ENCODE peak calls at places on chromosome 19, in eight cellular contexts. One of them, this sample, is unnamed.

GRCh38 chr19:44575116-44575700 is 38.2 kb upstream of the IGSF23 start:
- DNase-seq in uterus: no peak
- DNase-seq in cardiac muscle cell: no peak
- DNase-seq in CD8-positive, alpha-beta T cell: no peak
- DNase-seq in astrocyte: no peak
- DNase-seq in keratinocyte: no peak
- DNase-seq in fibroblast of lung: no peak
- DNase-seq in right lobe of liver: no peak
- DNase-seq in this sample: no peak

GRCh38 chr19:10646781-10647180 is 7.4 kb upstream of the ILF3 start:
- DNase-seq in cardiac muscle cell: no peak
- DNase-seq in fibroblast of lung: no peak
- DNase-seq in right lobe of liver: no peak
- DNase-seq in CD8-positive, alpha-beta T cell: no peak
- DNase-seq in uterus: no peak
- DNase-seq in keratinocyte: no peak
- DNase-seq in astrocyte: no peak
- DNase-seq in this sample: no peak

GRCh38 chr19:8302357-8302691 is 5.8 kb downstream of the CD320 start:
- DNase-seq in cardiac muscle cell: no peak
- DNase-seq in keratinocyte: no peak
- DNase-seq in right lobe of liver: peak; percentile 57
- DNase-seq in astrocyte: no peak
- DNase-seq in CD8-positive, alpha-beta T cell: no peak
- DNase-seq in fibroblast of lung: no peak
- DNase-seq in uterus: peak; percentile 11
- DNase-seq in this sample: no peak

GRCh38 chr19:35714601-35715354 is 3.0 kb upstream of the KMT2B start:
- DNase-seq in cardiac muscle cell: no peak
- DNase-seq in astrocyte: no peak
- DNase-seq in keratinocyte: no peak
- DNase-seq in CD8-positive, alpha-beta T cell: no peak
- DNase-seq in uterus: no peak
- DNase-seq in fibroblast of lung: no peak
- DNase-seq in right lobe of liver: no peak
- DNase-seq in this sample: no peak

GRCh38 chr19:53008061-53008778 is 5.5 kb upstream of the ERVV-1 start:
- DNase-seq in astrocyte: no peak
- DNase-seq in right lobe of liver: no peak
- DNase-seq in CD8-positive, alpha-beta T cell: no peak
- DNase-seq in uterus: no peak
- DNase-seq in fibroblast of lung: no peak
- DNase-seq in cardiac muscle cell: no peak
- DNase-seq in keratinocyte: no peak
- DNase-seq in this sample: no peak

GRCh38 chr19:18437481-18438330 is at the start of gene ISYNA1:
- DNase-seq in cardiac muscle cell: peak; percentile 75
- DNase-seq in right lobe of liver: no peak
- DNase-seq in CD8-positive, alpha-beta T cell: peak; percentile 40
- DNase-seq in uterus: peak; percentile 71
- DNase-seq in keratinocyte: no peak
- DNase-seq in fibroblast of lung: peak; percentile 58
- DNase-seq in astrocyte: no peak
- DNase-seq in this sample: no peak

GRCh38 chr19:8525401-8525684 is 11.4 kb upstream of the ZNF414 start:
- DNase-seq in keratinocyte: no peak
- DNase-seq in uterus: no peak
- DNase-seq in astrocyte: no peak
- DNase-seq in right lobe of liver: no peak
- DNase-seq in CD8-positive, alpha-beta T cell: no peak
- DNase-seq in cardiac muscle cell: no peak
- DNase-seq in fibroblast of lung: no peak
- DNase-seq in this sample: no peak

GRCh38 chr19:37217533-37217854 is 520 bp upstream of the ZNF383 start:
- DNase-seq in uterus: no peak
- DNase-seq in cardiac muscle cell: no peak
- DNase-seq in right lobe of liver: no peak
- DNase-seq in astrocyte: no peak
- DNase-seq in keratinocyte: no peak
- DNase-seq in fibroblast of lung: no peak
- DNase-seq in CD8-positive, alpha-beta T cell: no peak
- DNase-seq in this sample: no peak

GRCh38 chr19:10292206-10292788 is 2.5 kb downstream of the ICAM5 start:
- DNase-seq in CD8-positive, alpha-beta T cell: peak; percentile 57
- DNase-seq in right lobe of liver: peak; percentile 89
- DNase-seq in keratinocyte: no peak
- DNase-seq in astrocyte: no peak
- DNase-seq in cardiac muscle cell: peak; percentile 95
- DNase-seq in fibroblast of lung: no peak
- DNase-seq in uterus: peak; percentile 53
- DNase-seq in this sample: peak; percentile 53

GRCh38 chr19:5818594-5818993 is 13.7 kb downstream of the NRTN start:
- DNase-seq in cardiac muscle cell: no peak
- DNase-seq in uterus: no peak
- DNase-seq in fibroblast of lung: no peak
- DNase-seq in keratinocyte: no peak
- DNase-seq in right lobe of liver: no peak
- DNase-seq in astrocyte: no peak
- DNase-seq in CD8-positive, alpha-beta T cell: no peak
- DNase-seq in this sample: no peak

GRCh38 chr19:49335784-49336481 is 727 bp downstream of the CD37 start:
- DNase-seq in astrocyte: no peak
- DNase-seq in fibroblast of lung: no peak
- DNase-seq in uterus: no peak
- DNase-seq in keratinocyte: no peak
- DNase-seq in cardiac muscle cell: no peak
- DNase-seq in right lobe of liver: no peak
- DNase-seq in CD8-positive, alpha-beta T cell: no peak
- DNase-seq in this sample: peak; percentile 42

GRCh38 chr19:3963458-3964255 is 7.2 kb downstream of the DAPK3 start:
- DNase-seq in keratinocyte: no peak
- DNase-seq in CD8-positive, alpha-beta T cell: no peak
- DNase-seq in uterus: no peak
- DNase-seq in cardiac muscle cell: no peak
- DNase-seq in astrocyte: no peak
- DNase-seq in fibroblast of lung: no peak
- DNase-seq in right lobe of liver: no peak
- DNase-seq in this sample: no peak

GRCh38 chr19:50384685-50385535 is 763 bp downstream of the POLD1 start:
- DNase-seq in astrocyte: peak; percentile 38
- DNase-seq in cardiac muscle cell: peak; percentile 11
- DNase-seq in uterus: no peak
- DNase-seq in CD8-positive, alpha-beta T cell: no peak
- DNase-seq in fibroblast of lung: peak; percentile 48
- DNase-seq in right lobe of liver: no peak
- DNase-seq in keratinocyte: no peak
- DNase-seq in this sample: no peak

GRCh38 chr19:3555653-3556422 is 1.5 kb downstream of the MFSD12 start:
- DNase-seq in fibroblast of lung: no peak
- DNase-seq in astrocyte: no peak
- DNase-seq in uterus: no peak
- DNase-seq in right lobe of liver: no peak
- DNase-seq in keratinocyte: no peak
- DNase-seq in CD8-positive, alpha-beta T cell: no peak
- DNase-seq in cardiac muscle cell: no peak
- DNase-seq in this sample: no peak

GRCh38 chr19:38107129-38107528 is 116.9 kb downstream of the DPF1 start:
- DNase-seq in CD8-positive, alpha-beta T cell: no peak
- DNase-seq in fibroblast of lung: no peak
- DNase-seq in astrocyte: no peak
- DNase-seq in right lobe of liver: no peak
- DNase-seq in cardiac muscle cell: no peak
- DNase-seq in keratinocyte: no peak
- DNase-seq in uterus: no peak
- DNase-seq in this sample: no peak

DNA sequence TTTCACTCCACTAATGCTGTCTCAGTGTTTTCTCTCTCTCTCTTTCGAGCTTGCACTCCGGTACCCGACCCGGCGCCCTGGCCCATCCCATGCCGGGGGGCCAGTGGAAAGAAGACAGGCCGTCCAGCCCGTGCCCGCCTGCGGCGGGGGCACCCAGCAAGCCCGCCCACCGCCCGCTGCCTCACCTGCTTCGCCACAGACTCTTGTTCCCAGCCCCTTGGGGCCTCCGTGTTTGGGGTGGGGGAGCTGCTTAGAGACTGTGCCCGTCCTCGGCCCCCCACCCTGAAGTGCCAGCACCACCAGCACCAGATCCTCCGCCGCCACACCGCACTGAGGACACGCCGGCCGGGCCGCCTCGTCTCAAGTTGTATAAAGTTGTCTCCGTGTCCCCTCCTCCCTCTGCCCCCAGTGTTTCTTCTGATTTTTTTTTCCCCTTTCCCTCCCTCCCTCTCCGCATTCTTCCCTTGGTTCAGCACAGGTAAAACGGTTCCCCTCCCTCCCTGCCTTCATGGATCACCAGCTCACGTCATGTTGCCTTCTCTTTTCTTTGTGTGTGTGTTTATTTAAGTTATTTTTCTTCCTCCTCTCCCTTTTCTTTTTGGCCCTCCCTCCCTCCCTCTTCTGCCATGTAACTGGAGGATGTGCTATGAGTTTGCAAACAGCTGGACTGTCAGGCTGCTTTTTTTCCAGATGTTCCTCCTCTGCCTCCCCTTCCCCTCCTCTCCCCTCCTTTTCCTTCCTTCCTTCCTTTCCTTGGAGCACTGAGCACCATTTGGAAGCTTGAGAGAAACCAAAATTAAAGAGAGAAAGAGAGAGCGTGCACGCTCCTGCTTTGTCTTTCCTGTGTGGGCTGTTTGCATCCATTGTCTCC is 2.1 kb downstream of the LENG9 start:
- DNase-seq in fibroblast of lung: no peak
- DNase-seq in keratinocyte: no peak
- DNase-seq in astrocyte: no peak
- DNase-seq in right lobe of liver: no peak
- DNase-seq in uterus: no peak
- DNase-seq in cardiac muscle cell: no peak
- DNase-seq in CD8-positive, alpha-beta T cell: no peak
- DNase-seq in this sample: no peak
- H3K4me1 ChIP-seq in fibroblast of lung: peaks cover 22% of the 10 kb centered on the region
- H3K4me1 ChIP-seq in keratinocyte: peaks cover 7% of the 10 kb centered on the region
- H3K4me1 ChIP-seq in astrocyte: peaks cover 24% of the 10 kb centered on the region
- H3K4me1 ChIP-seq in right lobe of liver: no peaks in the 10 kb centered on the region
- H3K4me1 ChIP-seq in uterus: no peaks in the 10 kb centered on the region
- H3K4me1 ChIP-seq in cardiac muscle cell: no peaks in the 10 kb centered on the region
- H3K4me1 ChIP-seq in CD8-positive, alpha-beta T cell: peaks cover 20% of the 10 kb centered on the region
- H3K4me1 ChIP-seq in this sample: peaks cover 27% of the 10 kb centered on the region

GRCh38 chr19:19805480-19805879 is 16.1 kb downstream of the ZNF506 start:
- DNase-seq in keratinocyte: no peak
- DNase-seq in astrocyte: no peak
- DNase-seq in cardiac muscle cell: no peak
- DNase-seq in fibroblast of lung: no peak
- DNase-seq in uterus: no peak
- DNase-seq in right lobe of liver: no peak
- DNase-seq in CD8-positive, alpha-beta T cell: no peak
- DNase-seq in this sample: no peak
- H3K27ac ChIP-seq in keratinocyte: no peak overlapping the region
- H3K27ac ChIP-seq in astrocyte: no peak overlapping the region
- H3K27ac ChIP-seq in cardiac muscle cell: no peak overlapping the region
- H3K27ac ChIP-seq in fibroblast of lung: no peak overlapping the region
- H3K27ac ChIP-seq in uterus: no peak overlapping the region
- H3K27ac ChIP-seq in right lobe of liver: no peak overlapping the region
- H3K27ac ChIP-seq in CD8-positive, alpha-beta T cell: no peak overlapping the region
- H3K27ac ChIP-seq in this sample: no peak overlapping the region

GRCh38 chr19:55671054-55671378 is 4.0 kb upstream of the EPN1 start:
- DNase-seq in right lobe of liver: no peak
- DNase-seq in CD8-positive, alpha-beta T cell: no peak
- DNase-seq in astrocyte: no peak
- DNase-seq in keratinocyte: no peak
- DNase-seq in fibroblast of lung: no peak
- DNase-seq in cardiac muscle cell: no peak
- DNase-seq in uterus: no peak
- DNase-seq in this sample: no peak

GRCh38 chr19:55670280-55671053 is 4.6 kb upstream of the EPN1 start:
- DNase-seq in CD8-positive, alpha-beta T cell: no peak
- DNase-seq in uterus: no peak
- DNase-seq in keratinocyte: no peak
- DNase-seq in fibroblast of lung: no peak
- DNase-seq in astrocyte: no peak
- DNase-seq in right lobe of liver: peak; percentile 64
- DNase-seq in cardiac muscle cell: no peak
- DNase-seq in this sample: peak; percentile 28

GRCh38 chr19:55667958-55668357 is 7.1 kb upstream of the EPN1 start:
- DNase-seq in right lobe of liver: no peak
- DNase-seq in keratinocyte: no peak
- DNase-seq in fibroblast of lung: no peak
- DNase-seq in astrocyte: no peak
- DNase-seq in cardiac muscle cell: no peak
- DNase-seq in CD8-positive, alpha-beta T cell: no peak
- DNase-seq in uterus: no peak
- DNase-seq in this sample: no peak

GRCh38 chr19:55668603-55669348 is 6.2 kb upstream of the EPN1 start:
- DNase-seq in CD8-positive, alpha-beta T cell: no peak
- DNase-seq in uterus: no peak
- DNase-seq in right lobe of liver: no peak
- DNase-seq in fibroblast of lung: no peak
- DNase-seq in astrocyte: no peak
- DNase-seq in cardiac muscle cell: no peak
- DNase-seq in keratinocyte: no peak
- DNase-seq in this sample: no peak

DNA sequence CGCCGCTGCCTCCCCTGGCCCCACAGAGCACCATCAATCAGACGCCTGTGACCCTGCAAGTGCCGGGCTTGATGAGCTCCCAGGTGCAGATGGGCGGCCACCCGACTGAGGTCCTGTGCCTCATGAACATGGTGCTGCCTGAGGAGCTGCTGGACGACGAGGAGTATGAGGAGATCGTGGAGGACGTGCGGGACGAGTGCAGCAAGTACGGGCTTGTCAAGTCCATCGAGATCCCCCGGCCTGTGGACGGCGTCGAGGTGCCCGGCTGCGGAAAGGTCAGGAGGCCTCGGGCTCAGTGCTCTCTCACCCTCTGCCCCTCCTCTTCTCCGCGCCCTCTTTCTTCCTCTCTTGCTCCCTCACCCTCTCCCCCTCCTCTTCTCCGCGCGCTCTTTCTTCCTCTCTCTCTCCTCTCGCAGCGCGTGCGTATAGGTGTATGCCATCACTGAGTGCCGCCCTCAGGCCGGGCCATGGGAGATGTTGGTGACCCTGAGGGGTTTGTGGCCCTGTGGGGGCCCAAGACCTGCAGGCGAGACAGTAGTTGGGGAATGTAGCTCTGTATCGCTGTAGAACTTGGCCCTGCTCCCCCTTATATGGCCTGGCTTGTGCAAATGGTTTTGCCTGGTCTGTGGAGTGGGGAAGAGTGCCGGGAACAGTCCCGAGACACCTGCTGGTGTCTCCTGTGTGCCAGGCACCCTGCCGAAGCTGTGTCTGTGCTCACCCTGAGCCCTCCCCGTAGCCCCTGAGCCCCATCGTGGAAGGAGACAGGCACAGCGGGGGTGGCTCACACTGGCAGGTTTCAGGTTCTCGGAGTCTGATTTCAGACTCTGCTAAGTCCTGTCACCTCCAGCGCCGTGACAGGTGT is 5.4 kb upstream of the EPN1 start:
- DNase-seq in cardiac muscle cell: no peak
- DNase-seq in astrocyte: no peak
- DNase-seq in fibroblast of lung: no peak
- DNase-seq in right lobe of liver: no peak
- DNase-seq in keratinocyte: no peak
- DNase-seq in CD8-positive, alpha-beta T cell: no peak
- DNase-seq in uterus: no peak
- DNase-seq in this sample: no peak
- H3K4me1 ChIP-seq in cardiac muscle cell: peaks cover 3% of the 10 kb centered on the region
- H3K4me1 ChIP-seq in astrocyte: peaks cover 10% of the 10 kb centered on the region
- H3K4me1 ChIP-seq in fibroblast of lung: no peaks in the 10 kb centered on the region
- H3K4me1 ChIP-seq in right lobe of liver: no peaks in the 10 kb centered on the region
- H3K4me1 ChIP-seq in keratinocyte: peaks cover 9% of the 10 kb centered on the region
- H3K4me1 ChIP-seq in CD8-positive, alpha-beta T cell: peaks cover 26% of the 10 kb centered on the region
- H3K4me1 ChIP-seq in uterus: no peaks in the 10 kb centered on the region
- H3K4me1 ChIP-seq in this sample: peaks cover 27% of the 10 kb centered on the region

GRCh38 chr19:47188507-47189033 is 42.4 kb downstream of the BBC3 start:
- DNase-seq in uterus: no peak
- DNase-seq in cardiac muscle cell: no peak
- DNase-seq in astrocyte: no peak
- DNase-seq in keratinocyte: no peak
- DNase-seq in right lobe of liver: no peak
- DNase-seq in CD8-positive, alpha-beta T cell: no peak
- DNase-seq in fibroblast of lung: no peak
- DNase-seq in this sample: no peak
- H3K27ac ChIP-seq in uterus: peak overlapping the region; percentile 85
- H3K27ac ChIP-seq in cardiac muscle cell: peak overlapping the region; percentile 79
- H3K27ac ChIP-seq in astrocyte: no peak overlapping the region
- H3K27ac ChIP-seq in keratinocyte: no peak overlapping the region
- H3K27ac ChIP-seq in right lobe of liver: no peak overlapping the region
- H3K27ac ChIP-seq in CD8-positive, alpha-beta T cell: no peak overlapping the region
- H3K27ac ChIP-seq in fibroblast of lung: no peak overlapping the region
- H3K27ac ChIP-seq in this sample: no peak overlapping the region

This sample was measured in CD4-positive, alpha-beta memory T cell.